ENCODE peak calls at places on chromosomes 6 and 20, in five cellular contexts. V is GM12878, M is transverse colon, D is K562, Q is stomach. U is an unnamed sample.

GRCh38 chr6:46078294-46078693 is 51.5 kb upstream of the ENPP4 start:
- DNase-seq in D (no peak), Q (no peak), M (no peak), V (no peak), U (no peak)

GRCh38 chr6:70797625-70798024 is 129.9 kb downstream of the SMAP1 start:
- DNase-seq in Q (no peak), M (no peak), V (peak), D (no peak), U (no peak)

GRCh38 chr20:47988601-47989116 is 203.4 kb upstream of the SULF2 start:
- DNase-seq in V (no peak), D (no peak), Q (no peak), M (no peak), U (no peak)

GRCh38 chr6:96899019-96899418 is 1.3 kb upstream of the NDUFAF4 start:
- DNase-seq in M (peak), V (no peak), D (no peak), Q (no peak), U (no peak)

GRCh38 chr6:21201181-21201580 is 392.4 kb upstream of the SOX4 start:
- DNase-seq in Q (no peak), M (no peak), D (no peak), V (no peak), U (no peak)

GRCh38 chr20:1255675-1256074 is 10.4 kb upstream of the SNPH start:
- DNase-seq in Q (no peak), M (no peak), D (peak), V (no peak), U (no peak)

GRCh38 chr6:14665827-14666724 is 548.5 kb downstream of the CD83 start:
- DNase-seq in M (peak), D (peak), Q (no peak), V (no peak), U (no peak)

GRCh38 chr6:86558318-86558717 is 379.0 kb upstream of the HTR1E start:
- DNase-seq in M (no peak), Q (no peak), D (no peak), V (no peak), U (no peak)

DNA sequence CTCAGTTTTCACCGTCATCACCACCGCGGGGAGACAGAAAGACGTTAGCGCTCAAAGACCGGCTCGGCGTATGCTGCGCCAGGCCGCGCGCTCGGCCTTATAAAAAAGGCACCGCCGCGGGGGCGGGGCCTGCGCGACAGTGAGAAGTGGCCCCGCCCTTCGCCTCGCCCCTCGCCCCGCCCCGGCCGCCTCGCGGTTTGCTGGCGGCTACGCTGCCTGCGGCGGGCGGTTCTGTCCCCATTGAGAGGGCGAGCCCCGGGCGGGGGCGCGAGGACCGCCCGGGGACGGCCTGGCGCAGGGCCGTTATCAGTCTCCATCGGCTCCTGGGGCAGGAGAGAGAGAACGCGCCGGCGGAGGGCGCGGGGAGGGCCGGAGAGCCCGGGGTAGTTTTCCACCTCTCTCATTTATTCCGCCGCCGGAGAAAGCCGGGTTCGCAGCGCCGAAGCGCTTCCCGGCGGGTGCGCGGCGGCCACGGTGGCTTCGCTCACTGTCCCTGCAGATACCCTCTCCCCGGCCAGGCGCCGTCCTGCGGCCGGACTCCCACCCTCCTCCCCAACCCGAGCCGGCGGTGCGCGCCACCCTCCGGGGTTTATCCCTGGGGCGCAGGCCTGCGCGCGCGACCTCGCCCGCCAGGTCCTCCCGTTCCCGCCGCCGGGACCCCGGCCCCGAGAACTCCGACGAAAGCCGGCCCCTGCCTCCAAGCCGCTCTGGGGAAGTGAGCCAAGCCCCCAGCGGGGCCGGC is 122.5 kb upstream of the SLC2A12 start:
- DNase-seq in D (peak), V (peak), M (peak), Q (peak), U (peak)
- TF ChIP-seq EP300 in D (peak), V (no peak), M (no peak), Q (no peak), U (no peak)

DNA sequence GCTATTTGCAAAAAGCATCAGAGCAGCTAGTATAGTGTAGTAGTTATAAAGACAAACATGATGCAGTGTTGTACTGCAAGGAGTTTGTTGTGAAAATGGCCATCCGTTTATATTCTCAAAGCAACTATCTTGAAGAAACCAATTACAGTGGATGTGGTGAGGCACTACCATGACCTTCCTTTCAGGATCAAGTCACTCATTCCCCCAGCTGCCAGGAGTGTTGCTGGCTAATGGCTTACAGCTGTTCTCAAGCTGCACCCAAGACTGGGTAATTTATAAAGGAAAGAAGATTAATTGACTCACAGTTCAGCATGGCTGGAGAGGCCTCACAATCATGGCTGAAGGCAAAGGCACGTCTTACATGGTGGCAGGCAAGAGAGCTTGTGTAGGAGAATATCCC is 29.0 kb downstream of the ADGRF4 start:
- DNase-seq in M (no peak), Q (no peak), D (no peak), V (no peak), U (no peak)
- TF ChIP-seq POLR2AphosphoS5 in M (no peak), Q (no peak), D (no peak), V (no peak), U (no peak)

DNA sequence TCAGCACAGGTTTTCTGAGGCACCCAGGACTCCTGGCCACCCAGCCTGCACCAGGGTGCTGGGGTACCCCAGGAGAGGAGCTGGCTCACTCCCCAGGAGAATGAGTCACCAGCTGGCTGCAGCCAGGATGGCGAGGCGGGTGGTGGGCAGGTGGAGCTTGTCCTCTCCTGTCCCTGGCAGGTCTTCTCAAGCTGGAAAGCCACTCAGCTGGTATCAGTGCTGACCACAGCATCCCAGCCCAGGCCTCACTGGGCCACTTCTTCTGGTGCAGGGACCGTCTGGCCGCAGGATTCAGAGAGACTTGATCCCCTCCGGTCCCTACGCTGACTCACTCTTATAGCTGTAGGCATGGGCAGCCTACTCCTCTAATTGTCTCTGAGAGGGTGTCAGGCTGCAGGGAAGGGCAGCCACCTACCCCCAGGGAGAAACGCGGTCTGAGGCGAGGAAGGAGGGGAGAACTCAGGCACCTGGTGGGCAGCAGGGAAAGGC is 22.2 kb downstream of the TFEB start:
- DNase-seq in Q (peak), D (no peak), V (no peak), M (no peak), U (no peak)
- TF ChIP-seq EP300 in Q (no peak), D (no peak), V (no peak), M (no peak), U (no peak)

GRCh38 chr20:50824137-50824536 is 29.3 kb downstream of the BCAS4 start:
- DNase-seq in D (no peak), M (no peak), Q (peak), V (no peak), U (no peak)
- TF ChIP-seq POLR2AphosphoS5 in D (no peak), M (no peak), Q (peak), V (no peak), U (no peak)

DNA sequence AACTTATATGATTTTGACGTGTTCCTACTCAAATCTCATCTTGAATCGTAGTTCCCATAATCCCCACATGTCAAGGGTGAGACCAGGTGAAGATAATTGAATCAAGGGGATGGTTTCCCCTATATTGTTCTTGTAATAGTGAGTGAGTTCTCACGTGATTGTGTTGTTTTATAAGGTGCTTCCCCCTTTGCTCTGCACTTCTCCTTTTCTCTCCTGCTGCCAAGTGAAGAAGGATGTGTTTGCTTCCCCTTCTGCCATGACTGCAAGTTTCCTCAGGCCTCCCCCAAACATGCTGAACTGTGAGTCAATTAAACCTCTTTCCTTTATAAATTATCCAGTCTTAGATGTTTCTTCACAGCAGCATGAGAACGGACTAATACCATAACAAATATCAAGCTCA is 83.2 kb downstream of the MANEA start:
- DNase-seq in M (no peak), D (no peak), V (no peak), Q (no peak), U (no peak)
- TF ChIP-seq EP300 in M (no peak), D (no peak), V (no peak), Q (no peak), U (no peak)

DNA sequence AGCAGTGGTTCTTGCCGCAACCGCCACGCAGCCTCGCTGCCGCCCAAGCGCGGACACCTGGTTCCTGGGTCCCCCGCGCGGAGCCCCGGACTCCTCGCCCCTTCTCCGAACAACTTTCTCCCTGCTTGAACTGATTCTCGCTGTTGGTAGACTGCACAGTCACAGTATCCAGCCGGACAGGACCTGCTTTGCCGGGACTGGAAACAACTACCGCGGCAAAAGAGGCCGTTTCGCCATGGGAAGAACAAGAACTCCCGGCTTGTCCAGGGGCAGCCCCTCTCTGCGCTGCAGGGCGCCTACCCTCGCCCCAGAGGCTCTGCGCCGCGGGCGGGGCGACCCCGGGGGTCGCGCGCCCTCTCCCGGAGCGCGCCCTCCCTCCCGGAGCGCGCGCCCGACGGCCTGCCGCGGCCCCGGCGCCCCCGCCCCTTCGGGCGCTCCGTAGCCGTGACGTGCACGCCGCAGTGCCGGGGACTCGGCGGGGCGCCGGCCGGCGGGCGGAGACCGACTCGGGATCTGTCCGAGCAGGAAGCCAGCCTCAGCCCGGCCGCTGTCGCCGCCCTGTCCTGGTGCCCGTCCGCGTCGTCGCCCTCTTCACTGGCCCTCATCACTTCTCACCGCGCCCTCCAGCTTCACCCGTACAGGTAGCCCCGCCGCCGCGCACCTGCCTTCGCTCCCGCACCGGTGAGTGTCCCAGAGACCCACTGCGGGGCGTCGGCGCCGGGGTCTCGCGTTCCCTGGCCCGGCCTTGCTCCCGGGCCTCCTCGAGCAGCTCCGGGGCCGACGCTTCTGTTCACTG is at the start of gene MYO6:
- DNase-seq in V (no peak), M (peak), D (peak), Q (peak), U (no peak)
- TF ChIP-seq POLR2AphosphoS5 in V (peak), M (peak), D (no peak), Q (peak), U (peak)

GRCh38 chr20:23361651-23362391 is at the start of gene GZF1:
- DNase-seq in Q (peak), M (peak), D (peak), V (peak), U (peak)
- TF ChIP-seq EP300 in Q (peak), M (peak), D (peak), V (peak), U (peak)

DNA sequence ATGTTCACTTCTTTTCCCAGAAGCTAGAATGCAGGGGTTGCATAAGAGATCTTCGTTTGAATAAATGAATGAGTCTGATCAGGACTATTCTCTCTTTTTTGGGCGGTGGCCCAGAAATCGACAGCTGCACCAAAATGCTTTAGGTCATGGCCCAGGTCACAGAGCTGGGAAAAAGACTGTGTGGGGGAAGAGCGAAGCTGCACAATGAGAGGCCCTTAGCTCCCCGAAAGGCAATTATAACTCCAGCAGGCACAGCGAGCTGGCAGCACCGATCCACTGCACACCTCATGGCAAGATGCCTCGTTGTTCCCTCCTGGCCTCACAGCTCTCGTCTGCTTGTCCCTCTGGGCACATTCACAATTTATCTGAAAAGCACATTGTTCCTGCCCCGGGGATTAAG is 69.2 kb downstream of the NRN1 start:
- DNase-seq in V (no peak), Q (no peak), D (no peak), M (no peak), U (no peak)
- TF ChIP-seq POLR2AphosphoS5 in V (no peak), Q (no peak), D (no peak), M (no peak), U (no peak)

GRCh38 chr6:132964101-132964867 is 149.9 kb downstream of the RPS12 start:
- DNase-seq in V (no peak), M (no peak), Q (no peak), D (peak), U (no peak)
- TF ChIP-seq EP300 in V (no peak), M (no peak), Q (no peak), D (peak), U (no peak)

GRCh38 chr6:43175676-43176422 is 4.8 kb downstream of the SRF start:
- DNase-seq in V (no peak), M (no peak), D (no peak), Q (no peak), U (no peak)

GRCh38 chr6:43178150-43178549 is 3.8 kb upstream of the CUL9 start:
- DNase-seq in Q (no peak), M (no peak), D (no peak), V (no peak), U (no peak)

GRCh38 chr6:43173496-43174262 is 2.6 kb downstream of the SRF start:
- DNase-seq in M (no peak), V (no peak), Q (no peak), D (no peak), U (no peak)

GRCh38 chr6:43174263-43175112 is 3.4 kb downstream of the SRF start:
- DNase-seq in M (peak), V (peak), Q (peak), D (peak), U (peak)

GRCh38 chr6:43176423-43176786 is 5.3 kb downstream of the SRF start:
- DNase-seq in V (no peak), Q (no peak), D (no peak), M (no peak), U (no peak)
- TF ChIP-seq POLR2AphosphoS5 in V (peak), Q (no peak), D (no peak), M (no peak), U (no peak)

U was measured in esophagus muscularis mucosa.